ENCODE peak calls at places on chromosome 17, in seven cellular contexts. P is transverse colon, D is stomach, O is esophagus muscularis mucosa, L is H1, Y is GM12878, G is SK-N-SH. M is an unnamed sample.

GRCh38 chr17:1533649-1534325 is 17.4 kb upstream of the INPP5K start:
- DNase-seq in D (no peak), O (no peak), L (no peak), G (no peak), P (no peak), Y (no peak), M (no peak)

GRCh38 chr17:81239714-81240555 is 817 bp downstream of the NDUFAF8 start:
- DNase-seq in O (no peak), L (no peak), P (no peak), Y (no peak), G (peak), D (no peak), M (no peak)

GRCh38 chr17:60678118-60678444 is 430 bp downstream of the BCAS3 start:
- DNase-seq in L (no peak), D (no peak), O (no peak), Y (no peak), P (no peak), G (no peak), M (no peak)

GRCh38 chr17:36592711-36593321 is 1.1 kb downstream of the DHRS11 start:
- DNase-seq in P (peak), L (no peak), Y (no peak), D (no peak), O (peak), G (no peak), M (no peak)

GRCh38 chr17:77319211-77320031 is 178.7 kb downstream of the SEC14L1 start:
- DNase-seq in Y (no peak), L (no peak), O (peak), P (peak), D (peak), G (peak), M (peak)

GRCh38 chr17:57534863-57535651 is 210.0 kb downstream of the CCDC182 start:
- DNase-seq in P (peak), D (no peak), L (no peak), O (no peak), Y (no peak), G (peak), M (no peak)

GRCh38 chr17:77011173-77012011 is 129.4 kb upstream of the SEC14L1 start:
- DNase-seq in Y (no peak), D (peak), O (no peak), P (peak), G (peak), L (no peak), M (no peak)

GRCh38 chr17:48738803-48739526 is 10.4 kb upstream of the HOXB13 start:
- DNase-seq in L (no peak), G (no peak), P (no peak), D (no peak), O (no peak), Y (no peak), M (no peak)

GRCh38 chr17:80805032-80805751 is 186.4 kb upstream of the CHMP6 start:
- DNase-seq in L (no peak), G (no peak), O (no peak), Y (no peak), D (no peak), P (no peak), M (no peak)

GRCh38 chr17:72212041-72212440 is 91.2 kb downstream of the SOX9 start:
- DNase-seq in G (no peak), Y (no peak), L (no peak), D (no peak), P (no peak), O (no peak), M (no peak)

GRCh38 chr17:1803280-1803679 is 26.4 kb downstream of the SMYD4 start:
- DNase-seq in D (no peak), G (no peak), O (no peak), L (no peak), P (no peak), Y (no peak), M (no peak)

GRCh38 chr17:17868637-17869522 is 32.1 kb upstream of the SREBF1 start:
- DNase-seq in D (no peak), L (no peak), P (no peak), O (no peak), G (no peak), Y (no peak), M (no peak)

GRCh38 chr17:59154335-59154720 is 658 bp downstream of the SKA2 start:
- DNase-seq in G (peak), D (peak), O (no peak), L (no peak), P (peak), Y (no peak), M (peak)

GRCh38 chr17:57714660-57715059 is 30.4 kb downstream of the CCDC182 start:
- DNase-seq in P (no peak), L (no peak), D (no peak), Y (no peak), O (peak), G (peak), M (no peak)

GRCh38 chr17:7745748-7746470 is 28.4 kb downstream of the DNAH2 start:
- DNase-seq in O (no peak), L (no peak), Y (no peak), G (no peak), D (no peak), P (no peak), M (no peak)

GRCh38 chr17:78407387-78407990 is 29.0 kb downstream of the PGS1 start:
- DNase-seq in G (no peak), Y (no peak), L (no peak), P (no peak), D (no peak), O (no peak), M (no peak)

GRCh38 chr17:80474933-80475915 is 1.2 kb downstream of the NPTX1 start:
- DNase-seq in P (no peak), L (no peak), Y (no peak), G (peak), O (no peak), D (no peak), M (no peak)

GRCh38 chr17:70636517-70637133 is 467.3 kb downstream of the KCNJ2 start:
- DNase-seq in G (peak), O (no peak), L (no peak), P (no peak), D (no peak), Y (no peak), M (no peak)

GRCh38 chr17:61926831-61927210 is 961 bp downstream of the INTS2 start:
- DNase-seq in D (no peak), L (no peak), P (no peak), G (no peak), O (no peak), Y (no peak), M (no peak)

GRCh38 chr17:61927211-61928100 is at the start of gene INTS2:
- DNase-seq in O (peak), G (peak), L (peak), Y (peak), P (peak), D (peak), M (peak)

DNA sequence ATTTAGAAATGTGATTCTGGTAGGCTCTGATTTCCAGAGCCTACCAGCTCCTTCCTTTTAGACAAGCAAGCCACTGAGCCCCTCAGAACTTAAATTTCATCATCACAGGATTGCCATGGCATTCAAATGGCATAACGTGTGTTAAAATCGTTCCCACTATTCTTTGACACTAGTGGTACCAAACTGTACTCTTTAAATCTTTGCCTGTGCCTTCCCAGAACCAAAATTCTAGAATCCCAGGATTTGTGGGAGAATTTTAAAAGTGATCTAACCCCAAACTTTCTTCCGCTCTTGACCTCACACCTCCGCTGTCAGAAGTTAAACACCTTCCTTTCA is 287 bp upstream of the INTS2 start:
- DNase-seq in D (no peak), Y (no peak), L (no peak), P (no peak), O (no peak), G (no peak), M (no peak)
- TF ChIP-seq EP300 in D (no peak), Y (peak), L (no peak), P (no peak), O (no peak), G (no peak), M (no peak)

GRCh38 chr17:41977991-41978390 is 11.4 kb downstream of the CNP start:
- DNase-seq in P (no peak), L (no peak), Y (no peak), G (no peak), O (no peak), D (peak), M (no peak)

GRCh38 chr17:41974658-41975057 is 8.1 kb downstream of the CNP start:
- DNase-seq in D (no peak), P (no peak), G (no peak), L (no peak), O (no peak), Y (no peak), M (no peak)

GRCh38 chr17:41974031-41974430 is 7.4 kb downstream of the CNP start:
- DNase-seq in O (no peak), P (no peak), D (no peak), L (no peak), G (no peak), Y (no peak), M (no peak)

GRCh38 chr17:41975099-41976083 is 8.8 kb downstream of the CNP start:
- DNase-seq in P (no peak), O (no peak), D (no peak), Y (no peak), G (no peak), L (no peak), M (no peak)

GRCh38 chr17:41976142-41976768 is 9.7 kb downstream of the CNP start:
- DNase-seq in D (no peak), L (no peak), Y (no peak), G (no peak), P (no peak), O (no peak), M (no peak)
- TF ChIP-seq POLR2AphosphoS5 in D (no peak), L (peak), Y (no peak), G (no peak), P (no peak), O (peak), M (no peak)

GRCh38 chr17:13140750-13141149 is 122.9 kb upstream of the ELAC2 start:
- DNase-seq in Y (no peak), G (no peak), L (peak), P (no peak), D (no peak), O (no peak), M (no peak)
- TF ChIP-seq CTCF in Y (no peak), G (peak), L (no peak), P (no peak), D (no peak), O (no peak), M (no peak)

DNA sequence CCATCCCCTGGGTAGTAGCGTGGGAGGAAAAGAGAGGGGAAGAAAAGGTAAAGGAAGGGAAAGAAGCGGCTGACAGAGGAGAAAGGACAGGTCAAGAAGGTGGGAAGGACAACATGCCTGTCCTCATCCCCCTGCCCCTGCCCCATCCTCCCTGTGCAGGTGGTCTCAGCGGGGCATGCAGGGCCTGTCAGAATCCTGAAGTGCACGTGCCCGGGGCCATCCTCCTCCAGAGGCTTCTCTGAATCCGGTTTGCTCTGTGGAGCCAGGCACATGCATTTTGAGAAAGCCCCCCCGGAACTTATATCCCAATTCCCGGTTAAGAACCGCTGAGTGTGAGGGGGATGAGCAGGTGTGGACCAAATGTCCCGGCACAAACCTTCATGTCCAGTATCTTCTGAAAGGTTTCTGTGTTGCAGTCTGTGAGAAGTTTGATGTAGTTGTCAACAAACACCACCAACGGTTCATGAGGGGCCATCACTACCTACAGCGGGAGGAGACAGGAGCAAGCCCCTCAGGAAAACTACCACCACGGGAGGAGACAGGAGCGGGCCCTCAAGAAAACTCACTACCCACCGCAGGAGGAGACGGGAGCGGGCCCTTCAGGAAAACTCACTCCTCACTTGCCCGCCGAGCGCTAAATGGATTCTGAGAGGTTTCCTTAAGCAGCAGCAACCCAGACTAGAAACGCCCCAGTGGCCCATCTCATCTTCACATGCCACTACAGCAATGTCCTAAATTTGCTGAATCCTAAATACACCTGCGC is 167.0 kb upstream of the RPH3AL start:
- DNase-seq in D (no peak), G (no peak), O (no peak), L (no peak), P (no peak), Y (no peak), M (no peak)
- TF ChIP-seq EP300 in D (no peak), G (no peak), O (no peak), L (no peak), P (no peak), Y (no peak), M (no peak)

M was measured in upper lobe of left lung.